ENCODE peak calls at places on chromosomes 7 and 10, in nine cellular contexts. I is neural progenitor cell, X is SK-N-SH, U is PC-3, K is MM.1S, W is OCI-LY7, N is GM23248, Y is HCT116, O is hepatocyte. P is an unnamed sample.

GRCh38 chr10:126686732-126687693 is 16.5 kb upstream of the C10orf90 start:
- DNase-seq in W (no peak), N (no peak), O (no peak), Y (no peak), U (no peak), X (no peak), K (no peak), I (peak), P (peak)

GRCh38 chr10:68558478-68558877 is 1.7 kb upstream of the TET1 start:
- DNase-seq in W (no peak), I (no peak), X (no peak), Y (no peak), N (no peak), K (no peak), O (no peak), U (no peak), P (no peak)

GRCh38 chr7:83466187-83466923 is 182.6 kb downstream of the SEMA3E start:
- DNase-seq in Y (no peak), N (no peak), I (no peak), X (no peak), K (no peak), U (no peak), O (no peak), W (no peak), P (no peak)

GRCh38 chr10:131178521-131178920 is 133.0 kb downstream of the TCERG1L start:
- DNase-seq in Y (no peak), I (no peak), K (no peak), O (no peak), X (no peak), N (no peak), U (no peak), W (no peak), P (no peak)

GRCh38 chr10:22341190-22341935 is 3.9 kb upstream of the SPAG6 start:
- DNase-seq in X (peak), U (no peak), O (peak), I (no peak), Y (no peak), N (peak), W (no peak), K (no peak), P (no peak)

GRCh38 chr7:116455499-116455898 is 44.0 kb upstream of the CAV2 start:
- DNase-seq in N (peak), I (no peak), U (no peak), O (no peak), W (no peak), Y (no peak), K (no peak), X (no peak), P (no peak)

GRCh38 chr7:102115181-102115580 is 171.5 kb upstream of the SH2B2 start:
- DNase-seq in W (no peak), O (no peak), X (no peak), U (no peak), K (no peak), I (no peak), N (no peak), Y (no peak), P (no peak)

GRCh38 chr7:129825005-129825553 is 127.7 kb downstream of the UBE2H start:
- DNase-seq in W (peak), O (peak), K (peak), I (peak), N (peak), Y (peak), U (peak), X (peak), P (peak)

GRCh38 chr7:17319164-17320101 is 21.0 kb downstream of the AHR start:
- DNase-seq in W (no peak), U (no peak), X (no peak), Y (no peak), N (no peak), K (no peak), I (peak), O (no peak), P (no peak)

DNA sequence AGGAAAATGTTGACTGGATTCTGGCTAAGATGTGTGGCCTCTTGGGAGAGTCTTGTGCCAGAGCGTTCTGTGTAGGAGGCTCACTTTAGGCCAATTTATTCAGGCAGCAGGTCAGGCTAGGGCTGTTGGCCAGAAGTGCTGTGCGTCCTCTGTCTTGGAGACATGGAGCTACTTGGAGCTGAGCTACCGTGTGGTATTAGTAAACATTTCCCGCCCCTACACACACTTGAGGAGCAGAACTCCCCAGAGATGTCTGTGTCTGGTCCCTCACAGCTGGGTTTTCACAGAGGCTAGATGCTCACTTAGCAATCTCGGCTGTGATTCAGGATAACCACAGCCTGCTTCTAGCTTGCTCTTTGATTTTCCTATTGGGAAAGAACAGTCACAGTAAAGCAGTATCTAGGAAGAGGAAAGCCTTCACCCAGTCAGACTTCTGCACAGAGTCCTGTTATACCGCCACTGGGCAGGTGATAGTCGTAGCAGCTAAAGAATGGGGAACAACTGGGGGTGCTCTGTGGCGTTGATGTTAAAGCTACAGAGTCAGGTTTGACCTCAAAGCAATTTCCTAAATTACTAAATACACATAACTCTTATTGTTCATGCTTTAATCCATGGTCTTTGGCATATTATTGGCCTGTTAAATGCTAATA is 86.7 kb downstream of the MDFIC start:
- DNase-seq in X (no peak), Y (no peak), O (peak), K (peak), W (no peak), U (no peak), I (no peak), N (peak), P (no peak)
- H3K4me3 ChIP-seq in X (no peak), Y (no peak), O (no peak), K (peak), W (no peak), U (no peak), I (no peak), N (no peak), P (no peak)

DNA sequence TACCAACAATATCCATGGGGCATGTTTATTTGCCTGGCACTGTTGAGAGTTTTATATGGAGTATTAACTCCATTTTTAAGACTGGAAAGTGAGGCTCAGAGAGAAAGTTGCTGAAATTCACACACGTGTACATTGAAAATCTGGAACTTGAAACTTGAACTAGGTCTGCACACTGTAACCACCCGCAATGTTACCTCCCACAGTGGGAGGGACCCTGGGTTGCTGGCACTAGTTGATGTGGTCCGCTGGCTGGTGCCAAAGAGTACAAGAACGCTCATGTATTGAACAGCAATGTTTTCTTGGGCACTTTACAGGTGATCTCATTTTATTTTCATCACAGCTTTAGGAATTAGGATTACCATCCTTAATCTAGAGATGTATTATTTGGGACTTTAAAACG is 253.2 kb downstream of the INHBA start:
- DNase-seq in K (no peak), I (no peak), Y (no peak), W (no peak), N (no peak), X (no peak), O (no peak), U (no peak), P (no peak)
- TF ChIP-seq EZH2phosphoT487 in K (no peak), I (no peak), Y (no peak), W (no peak), N (no peak), X (no peak), O (no peak), U (no peak), P (no peak)

GRCh38 chr10:61883376-61883997 is 18.0 kb upstream of the ARID5B start:
- DNase-seq in W (no peak), N (no peak), U (no peak), I (no peak), X (no peak), Y (no peak), O (no peak), K (no peak), P (no peak)
- H3K27ac ChIP-seq in W (no peak), N (no peak), U (no peak), I (no peak), X (no peak), Y (no peak), O (no peak), K (no peak), P (no peak)

DNA sequence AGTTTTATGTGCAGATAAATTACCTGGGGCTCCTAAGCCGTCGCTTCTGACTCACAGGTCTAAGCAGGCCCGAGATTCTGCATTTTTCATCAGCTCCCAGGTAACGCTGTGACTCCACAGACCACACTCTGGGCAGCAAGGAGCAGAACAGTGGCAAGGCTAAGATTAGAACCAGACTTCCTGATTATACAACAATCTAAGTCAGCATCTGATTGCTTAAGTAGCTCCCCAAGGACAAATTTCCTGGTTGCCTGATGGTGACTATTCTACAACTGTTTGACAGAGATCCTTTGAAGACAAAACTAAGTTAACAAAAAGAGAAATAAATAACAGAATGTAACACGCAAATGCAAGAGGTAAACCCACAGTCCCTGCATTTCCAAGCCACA is 69.0 kb downstream of the CREB3L2 start:
- DNase-seq in O (no peak), I (no peak), W (no peak), X (peak), Y (no peak), U (peak), K (no peak), N (peak), P (no peak)
- H3K4me3 ChIP-seq in O (no peak), I (no peak), W (no peak), X (no peak), Y (no peak), U (no peak), K (no peak), N (peak), P (no peak)

GRCh38 chr10:122847782-122848604 is 2.3 kb upstream of the CUZD1 start:
- DNase-seq in U (no peak), N (no peak), I (no peak), Y (no peak), W (peak), K (no peak), O (no peak), X (no peak), P (no peak)
- TF ChIP-seq EZH2phosphoT487 in U (no peak), N (no peak), I (no peak), Y (no peak), W (no peak), K (no peak), O (no peak), X (no peak), P (no peak)

GRCh38 chr10:31263903-31264302 is 55.1 kb upstream of the ZEB1 start:
- DNase-seq in I (no peak), Y (no peak), X (no peak), W (no peak), U (peak), O (no peak), N (peak), K (no peak), P (no peak)

GRCh38 chr10:31272841-31273240 is 46.2 kb upstream of the ZEB1 start:
- DNase-seq in N (no peak), I (no peak), X (no peak), O (no peak), U (no peak), K (no peak), Y (no peak), W (no peak), P (no peak)

GRCh38 chr10:31273789-31274188 is 45.2 kb upstream of the ZEB1 start:
- DNase-seq in Y (no peak), W (no peak), O (no peak), X (no peak), U (no peak), I (no peak), K (no peak), N (no peak), P (no peak)

GRCh38 chr10:31270954-31271353 is 48.1 kb upstream of the ZEB1 start:
- DNase-seq in W (no peak), U (no peak), Y (no peak), K (no peak), I (no peak), O (no peak), N (no peak), X (no peak), P (no peak)

GRCh38 chr10:31268616-31269303 is 50.3 kb upstream of the ZEB1 start:
- DNase-seq in U (no peak), Y (no peak), N (no peak), O (no peak), X (no peak), K (no peak), W (no peak), I (no peak), P (no peak)
- H3K27ac ChIP-seq in U (no peak), Y (no peak), N (no peak), O (no peak), X (no peak), K (no peak), W (no peak), I (no peak), P (no peak)

P was measured in GM23338.